ENCODE peak calls at places on chromosomes 13 and 19, in four cellular contexts. C is tibial artery, D is substantia nigra, X is keratinocyte. G is an unnamed sample.

GRCh38 chr19:3366104-3366760 is at the start of gene NFIC:
- DNase-seq in C (peak), D (no peak), X (no peak), G (peak)

GRCh38 chr19:10878253-10878652 is 6.9 kb downstream of the CARM1 start:
- DNase-seq in C (no peak), D (no peak), X (no peak), G (no peak)

GRCh38 chr19:7705387-7706187 is 3.7 kb upstream of the FCER2 start:
- DNase-seq in C (peak), D (no peak), X (no peak), G (peak)

GRCh38 chr13:80473695-80474094 is 132.8 kb upstream of the SPRY2 start:
- DNase-seq in C (no peak), D (no peak), X (no peak), G (no peak)

GRCh38 chr19:42285546-42285945 is 16.4 kb upstream of the PRR19 start:
- DNase-seq in C (no peak), D (no peak), X (no peak), G (no peak)

GRCh38 chr13:23701646-23702045 is 131.4 kb downstream of the TNFRSF19 start:
- DNase-seq in C (peak), D (no peak), X (no peak), G (peak)

GRCh38 chr13:31859546-31859945 is 120.2 kb downstream of the RXFP2 start:
- DNase-seq in C (no peak), D (no peak), X (no peak), G (no peak)

GRCh38 chr19:38021356-38021755 is 114.3 kb downstream of the SIPA1L3 start:
- DNase-seq in C (no peak), D (no peak), X (no peak), G (no peak)

GRCh38 chr13:112207124-112207523 is 140.2 kb downstream of the SOX1 start:
- DNase-seq in C (no peak), D (no peak), X (no peak), G (no peak)

GRCh38 chr13:40313269-40314200 is 352.9 kb downstream of the FOXO1 start:
- DNase-seq in C (no peak), D (no peak), X (no peak), G (no peak)

GRCh38 chr19:38975861-38976271 is 324 bp upstream of the FBXO17 start:
- DNase-seq in C (no peak), D (no peak), X (no peak), G (no peak)

GRCh38 chr13:47112205-47112896 is 215.5 kb upstream of the HTR2A start:
- DNase-seq in C (no peak), D (no peak), X (no peak), G (no peak)

GRCh38 chr13:110103026-110103425 is 203.9 kb downstream of the COL4A1 start:
- DNase-seq in C (no peak), D (no peak), X (no peak), G (no peak)

GRCh38 chr19:8231073-8231604 is 22.0 kb downstream of the CERS4 start:
- DNase-seq in C (no peak), D (no peak), X (no peak), G (no peak)

GRCh38 chr19:47069795-47070194 is 21.4 kb upstream of the TMEM160 start:
- DNase-seq in C (no peak), D (no peak), X (no peak), G (no peak)

GRCh38 chr13:36069881-36070366 is 61.3 kb downstream of the DCLK1 start:
- DNase-seq in C (peak), D (no peak), X (no peak), G (no peak)

GRCh38 chr19:1844536-1845515 is 3.5 kb downstream of the REXO1 start:
- DNase-seq in C (no peak), D (no peak), X (no peak), G (no peak)

GRCh38 chr13:30847697-30848307 is 58.3 kb upstream of the MEDAG start:
- DNase-seq in C (peak), D (no peak), X (no peak), G (peak)

G was measured in heart right ventricle.